ENCODE peak calls at places on chromosomes 2 and 18, in nine cellular contexts. One of them, this sample, is unnamed.

GRCh38 chr2:97267411-97268074 is 154.6 kb downstream of the ANKRD36 start:
- DNase-seq in tibial nerve: peak; percentile 4
- DNase-seq in upper lobe of left lung: peak; percentile 17
- DNase-seq in GM12878: no peak
- DNase-seq in suprapubic skin: peak; percentile 61
- DNase-seq in K562: no peak
- DNase-seq in sigmoid colon: peak; percentile 65
- DNase-seq in SK-N-SH: no peak
- DNase-seq in transverse colon: peak; percentile 6
- DNase-seq in this sample: peak; percentile 5

GRCh38 chr18:63454497-63454896 is 22.3 kb upstream of the SERPINB5 start:
- DNase-seq in sigmoid colon: no peak
- DNase-seq in tibial nerve: no peak
- DNase-seq in K562: no peak
- DNase-seq in suprapubic skin: no peak
- DNase-seq in transverse colon: peak; percentile 48
- DNase-seq in upper lobe of left lung: no peak
- DNase-seq in SK-N-SH: no peak
- DNase-seq in GM12878: no peak
- DNase-seq in this sample: no peak

GRCh38 chr2:172588931-172589330 is 33.0 kb downstream of the PDK1 start:
- DNase-seq in tibial nerve: no peak
- DNase-seq in GM12878: no peak
- DNase-seq in SK-N-SH: no peak
- DNase-seq in sigmoid colon: no peak
- DNase-seq in K562: no peak
- DNase-seq in suprapubic skin: no peak
- DNase-seq in upper lobe of left lung: peak; percentile 23
- DNase-seq in transverse colon: no peak
- DNase-seq in this sample: no peak

GRCh38 chr2:197298609-197299008 is 12.0 kb downstream of the ANKRD44 start:
- DNase-seq in tibial nerve: no peak
- DNase-seq in K562: no peak
- DNase-seq in GM12878: no peak
- DNase-seq in transverse colon: no peak
- DNase-seq in sigmoid colon: no peak
- DNase-seq in SK-N-SH: no peak
- DNase-seq in upper lobe of left lung: no peak
- DNase-seq in suprapubic skin: no peak
- DNase-seq in this sample: no peak

GRCh38 chr2:97724946-97725688 is 11.7 kb downstream of the ZAP70 start:
- DNase-seq in GM12878: no peak
- DNase-seq in upper lobe of left lung: no peak
- DNase-seq in K562: no peak
- DNase-seq in SK-N-SH: no peak
- DNase-seq in suprapubic skin: no peak
- DNase-seq in tibial nerve: no peak
- DNase-seq in transverse colon: no peak
- DNase-seq in sigmoid colon: no peak
- DNase-seq in this sample: no peak

GRCh38 chr2:205975082-205975949 is 110.7 kb downstream of the INO80D start:
- DNase-seq in GM12878: peak; percentile 23
- DNase-seq in transverse colon: peak; percentile 65
- DNase-seq in upper lobe of left lung: no peak
- DNase-seq in suprapubic skin: no peak
- DNase-seq in tibial nerve: no peak
- DNase-seq in SK-N-SH: no peak
- DNase-seq in K562: no peak
- DNase-seq in sigmoid colon: no peak
- DNase-seq in this sample: no peak

GRCh38 chr2:75064691-75065396 is 106.4 kb downstream of the POLE4 start:
- DNase-seq in SK-N-SH: peak; percentile 63
- DNase-seq in GM12878: no peak
- DNase-seq in tibial nerve: peak; percentile 16
- DNase-seq in sigmoid colon: peak; percentile 65
- DNase-seq in upper lobe of left lung: peak; percentile 65
- DNase-seq in suprapubic skin: peak; percentile 60
- DNase-seq in K562: peak; percentile 65
- DNase-seq in transverse colon: peak; percentile 55
- DNase-seq in this sample: no peak

GRCh38 chr2:240502059-240502429 is 55.7 kb downstream of the ANKMY1 start:
- DNase-seq in suprapubic skin: no peak
- DNase-seq in tibial nerve: no peak
- DNase-seq in K562: no peak
- DNase-seq in sigmoid colon: no peak
- DNase-seq in transverse colon: no peak
- DNase-seq in GM12878: no peak
- DNase-seq in SK-N-SH: no peak
- DNase-seq in upper lobe of left lung: peak; percentile 18
- DNase-seq in this sample: no peak

GRCh38 chr2:241741016-241741415 is 6.6 kb downstream of the D2HGDH start:
- DNase-seq in sigmoid colon: no peak
- DNase-seq in transverse colon: no peak
- DNase-seq in GM12878: no peak
- DNase-seq in tibial nerve: no peak
- DNase-seq in upper lobe of left lung: peak; percentile 36
- DNase-seq in SK-N-SH: no peak
- DNase-seq in suprapubic skin: no peak
- DNase-seq in K562: no peak
- DNase-seq in this sample: no peak

GRCh38 chr2:173956454-173956853 is 8.7 kb downstream of the SP3 start:
- DNase-seq in GM12878: no peak
- DNase-seq in transverse colon: no peak
- DNase-seq in SK-N-SH: no peak
- DNase-seq in sigmoid colon: no peak
- DNase-seq in suprapubic skin: no peak
- DNase-seq in upper lobe of left lung: no peak
- DNase-seq in tibial nerve: no peak
- DNase-seq in K562: no peak
- DNase-seq in this sample: no peak
- H3K36me3 ChIP-seq in GM12878: peaks cover 7% of the 10 kb centered on the region
- H3K36me3 ChIP-seq in transverse colon: no peaks in the 10 kb centered on the region
- H3K36me3 ChIP-seq in SK-N-SH: peaks cover 83% of the 10 kb centered on the region
- H3K36me3 ChIP-seq in sigmoid colon: no peaks in the 10 kb centered on the region
- H3K36me3 ChIP-seq in suprapubic skin: peaks cover 36% of the 10 kb centered on the region
- H3K36me3 ChIP-seq in upper lobe of left lung: peaks cover 11% of the 10 kb centered on the region
- H3K36me3 ChIP-seq in tibial nerve: peaks cover 10% of the 10 kb centered on the region
- H3K36me3 ChIP-seq in K562: peaks cover 78% of the 10 kb centered on the region
- H3K36me3 ChIP-seq in this sample: no peaks in the 10 kb centered on the region

DNA sequence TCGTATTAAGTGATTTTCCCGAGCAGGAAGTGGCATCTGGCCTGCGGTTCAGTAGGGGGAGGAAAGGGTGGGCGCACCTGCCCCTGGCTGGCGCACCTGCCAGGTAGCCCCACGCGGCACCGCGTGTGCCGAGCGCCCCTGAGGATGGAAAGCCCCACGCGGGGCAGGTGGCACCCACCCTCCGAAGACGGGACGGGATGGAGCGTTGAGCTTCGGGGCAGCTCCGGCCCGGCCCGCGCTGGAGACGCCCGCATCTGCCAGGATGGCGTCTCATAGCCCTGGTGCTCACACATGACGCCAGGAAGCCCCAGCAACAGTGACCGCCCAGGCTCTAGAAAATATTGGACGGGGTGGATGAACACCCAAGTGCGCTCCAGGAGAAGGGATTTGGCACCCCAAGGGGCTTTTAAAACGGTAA is 2.5 kb upstream of the NFATC1 start:
- DNase-seq in transverse colon: no peak
- DNase-seq in GM12878: no peak
- DNase-seq in tibial nerve: no peak
- DNase-seq in sigmoid colon: peak; percentile 76
- DNase-seq in upper lobe of left lung: peak; percentile 14
- DNase-seq in SK-N-SH: no peak
- DNase-seq in suprapubic skin: peak; percentile 77
- DNase-seq in K562: no peak
- DNase-seq in this sample: peak; percentile 62
- TF ChIP-seq EP300 in transverse colon: no peak
- TF ChIP-seq EP300 in GM12878: no peak
- TF ChIP-seq EP300 in tibial nerve: no peak
- TF ChIP-seq EP300 in sigmoid colon: no peak
- TF ChIP-seq EP300 in upper lobe of left lung: no peak
- TF ChIP-seq EP300 in SK-N-SH: no peak
- TF ChIP-seq EP300 in suprapubic skin: no peak
- TF ChIP-seq EP300 in K562: no peak
- TF ChIP-seq EP300 in this sample: no peak

GRCh38 chr2:86049529-86049928 is 56.2 kb downstream of the POLR1A start:
- DNase-seq in transverse colon: no peak
- DNase-seq in tibial nerve: no peak
- DNase-seq in K562: no peak
- DNase-seq in upper lobe of left lung: no peak
- DNase-seq in GM12878: no peak
- DNase-seq in suprapubic skin: no peak
- DNase-seq in sigmoid colon: no peak
- DNase-seq in SK-N-SH: no peak
- DNase-seq in this sample: no peak
- H3K36me3 ChIP-seq in transverse colon: no peaks in the 10 kb centered on the region
- H3K36me3 ChIP-seq in tibial nerve: no peaks in the 10 kb centered on the region
- H3K36me3 ChIP-seq in K562: peaks cover 96% of the 10 kb centered on the region
- H3K36me3 ChIP-seq in upper lobe of left lung: peaks cover 63% of the 10 kb centered on the region
- H3K36me3 ChIP-seq in GM12878: peaks cover 38% of the 10 kb centered on the region
- H3K36me3 ChIP-seq in suprapubic skin: peaks cover 90% of the 10 kb centered on the region
- H3K36me3 ChIP-seq in sigmoid colon: peaks cover 8% of the 10 kb centered on the region
- H3K36me3 ChIP-seq in SK-N-SH: peaks cover 42% of the 10 kb centered on the region
- H3K36me3 ChIP-seq in this sample: no peaks in the 10 kb centered on the region

GRCh38 chr2:6957031-6957714 is 40.0 kb downstream of the RNF144A start:
- DNase-seq in SK-N-SH: no peak
- DNase-seq in tibial nerve: no peak
- DNase-seq in upper lobe of left lung: peak; percentile 58
- DNase-seq in GM12878: no peak
- DNase-seq in K562: no peak
- DNase-seq in sigmoid colon: no peak
- DNase-seq in transverse colon: no peak
- DNase-seq in suprapubic skin: no peak
- DNase-seq in this sample: no peak

GRCh38 chr2:6957910-6958615 is 40.9 kb downstream of the RNF144A start:
- DNase-seq in transverse colon: no peak
- DNase-seq in GM12878: no peak
- DNase-seq in SK-N-SH: no peak
- DNase-seq in upper lobe of left lung: no peak
- DNase-seq in tibial nerve: peak; percentile 56
- DNase-seq in suprapubic skin: no peak
- DNase-seq in sigmoid colon: no peak
- DNase-seq in K562: no peak
- DNase-seq in this sample: no peak

GRCh38 chr2:6958616-6959235 is 41.5 kb downstream of the RNF144A start:
- DNase-seq in upper lobe of left lung: no peak
- DNase-seq in tibial nerve: peak; percentile 53
- DNase-seq in sigmoid colon: no peak
- DNase-seq in K562: no peak
- DNase-seq in suprapubic skin: no peak
- DNase-seq in SK-N-SH: no peak
- DNase-seq in GM12878: no peak
- DNase-seq in transverse colon: no peak
- DNase-seq in this sample: no peak

GRCh38 chr2:6960659-6961058 is 43.4 kb downstream of the RNF144A start:
- DNase-seq in upper lobe of left lung: peak; percentile 50
- DNase-seq in transverse colon: no peak
- DNase-seq in tibial nerve: peak; percentile 54
- DNase-seq in K562: no peak
- DNase-seq in GM12878: no peak
- DNase-seq in suprapubic skin: no peak
- DNase-seq in sigmoid colon: no peak
- DNase-seq in SK-N-SH: no peak
- DNase-seq in this sample: peak; percentile 23

GRCh38 chr2:6959751-6960150 is 42.5 kb downstream of the RNF144A start:
- DNase-seq in K562: no peak
- DNase-seq in sigmoid colon: no peak
- DNase-seq in suprapubic skin: no peak
- DNase-seq in SK-N-SH: no peak
- DNase-seq in upper lobe of left lung: no peak
- DNase-seq in tibial nerve: no peak
- DNase-seq in GM12878: no peak
- DNase-seq in transverse colon: no peak
- DNase-seq in this sample: no peak
- TF ChIP-seq EP300 in K562: no peak
- TF ChIP-seq EP300 in sigmoid colon: no peak
- TF ChIP-seq EP300 in suprapubic skin: no peak
- TF ChIP-seq EP300 in SK-N-SH: no peak
- TF ChIP-seq EP300 in upper lobe of left lung: no peak
- TF ChIP-seq EP300 in tibial nerve: no peak
- TF ChIP-seq EP300 in GM12878: no peak
- TF ChIP-seq EP300 in transverse colon: no peak
- TF ChIP-seq EP300 in this sample: no peak

This sample was measured in ovary.